ENCODE peak calls at places on chromosomes 1 and 21, in ten cellular contexts. F, B, X, O, S, K, V, P, G and W are unnamed samples.

GRCh38 chr1:91282695-91283420 is 121.8 kb downstream of the HFM1 start:
- DNase-seq in G (peak; percentile 75), P (peak; percentile 28), X (peak; percentile 54), K (no peak), O (no peak), V (peak; percentile 77), B (peak; percentile 63), F (peak; percentile 90), S (no peak), W (peak; percentile 20)

GRCh38 chr1:240765732-240766363 is 153.9 kb upstream of the GREM2 start:
- DNase-seq in P (peak; percentile 69), O (no peak), X (no peak), S (no peak), K (no peak), F (peak; percentile 70), G (no peak), B (peak; percentile 91), V (peak; percentile 65), W (no peak)

GRCh38 chr1:25182629-25183028 is 49.7 kb downstream of the SYF2 start:
- DNase-seq in B (peak; percentile 92), P (peak; percentile 59), O (peak; percentile 21), S (no peak), F (peak; percentile 25), X (no peak), V (peak; percentile 51), G (no peak), K (no peak), W (no peak)

GRCh38 chr1:224068458-224068770 is 45.5 kb upstream of the FBXO28 start:
- DNase-seq in O (no peak), P (no peak), K (no peak), S (no peak), F (no peak), B (no peak), X (no peak), V (no peak), G (no peak), W (no peak)

GRCh38 chr1:192730206-192730605 is 78.6 kb upstream of the RGS2 start:
- DNase-seq in G (no peak), B (no peak), O (no peak), K (no peak), V (no peak), S (no peak), X (no peak), P (no peak), F (peak; percentile 70), W (no peak)

GRCh38 chr1:12582649-12583048 is 35.4 kb downstream of the DHRS3 start:
- DNase-seq in P (no peak), F (no peak), V (no peak), K (no peak), O (no peak), B (no peak), X (no peak), S (no peak), G (no peak), W (no peak)

GRCh38 chr1:13548281-13548680 is 34.5 kb upstream of the LRRC38 start:
- DNase-seq in O (no peak), V (no peak), S (no peak), K (no peak), P (no peak), B (no peak), G (no peak), F (no peak), X (no peak), W (no peak)

GRCh38 chr1:911875-912739 is 11.6 kb upstream of the SAMD11 start:
- DNase-seq in S (no peak), F (no peak), O (no peak), X (peak; percentile 39), K (no peak), V (no peak), B (no peak), G (no peak), P (no peak), W (no peak)

GRCh38 chr1:228459091-228459993 is 27.8 kb upstream of the RNF187 start:
- DNase-seq in S (no peak), G (peak; percentile 42), K (no peak), P (peak; percentile 85), O (no peak), X (peak; percentile 81), B (peak; percentile 75), V (peak; percentile 79), F (peak; percentile 93), W (peak; percentile 84)

GRCh38 chr1:39898648-39899603 is 2.8 kb downstream of the MYCL start:
- DNase-seq in X (no peak), V (peak; percentile 58), K (no peak), P (peak; percentile 66), F (peak; percentile 24), O (no peak), B (peak; percentile 79), G (peak; percentile 56), S (no peak), W (no peak)

GRCh38 chr1:37537378-37537777 is 16.7 kb downstream of the SNIP1 start:
- DNase-seq in K (no peak), B (peak; percentile 40), S (no peak), F (peak; percentile 61), O (peak; percentile 76), V (peak; percentile 73), X (no peak), P (no peak), G (no peak), W (no peak)

GRCh38 chr21:20443558-20444155 is 554.6 kb upstream of the NCAM2 start:
- DNase-seq in F (no peak), G (peak; percentile 18), B (no peak), S (no peak), P (no peak), X (no peak), K (no peak), O (no peak), V (no peak), W (no peak)

GRCh38 chr1:71542155-71542554 is 461.3 kb upstream of the ZRANB2 start:
- DNase-seq in V (no peak), B (no peak), X (no peak), P (no peak), S (no peak), K (no peak), O (no peak), G (no peak), F (no peak), W (no peak)

GRCh38 chr1:64601207-64601606 is 131.3 kb downstream of the CACHD1 start:
- DNase-seq in P (no peak), V (no peak), B (no peak), G (peak; percentile 29), X (no peak), K (no peak), S (no peak), F (no peak), O (no peak), W (no peak)

GRCh38 chr1:207745839-207746767 is 5.8 kb upstream of the CD46 start:
- DNase-seq in V (no peak), B (no peak), P (no peak), S (no peak), K (no peak), X (no peak), F (no peak), G (no peak), O (no peak), W (no peak)

GRCh38 chr1:53376742-53377437 is 49.0 kb upstream of the LRP8 start:
- DNase-seq in O (no peak), P (no peak), S (no peak), K (no peak), X (peak; percentile 32), G (peak; percentile 5), V (no peak), F (no peak), B (no peak), W (no peak)

GRCh38 chr1:6438047-6438525 is 13.5 kb downstream of the ESPN start:
- DNase-seq in S (peak; percentile 51), P (peak; percentile 66), O (peak; percentile 54), X (peak; percentile 85), F (peak; percentile 74), V (no peak), G (peak; percentile 72), K (peak; percentile 66), B (peak; percentile 26), W (peak; percentile 67)

GRCh38 chr1:206556748-206557635 is 49.7 kb downstream of the RASSF5 start:
- DNase-seq in G (peak; percentile 46), P (peak; percentile 42), V (peak; percentile 23), F (peak; percentile 73), X (peak; percentile 92), K (peak; percentile 65), O (peak; percentile 57), B (peak; percentile 50), S (peak; percentile 85), W (peak; percentile 93)

GRCh38 chr1:241408170-241408569 is 51.2 kb upstream of the RGS7 start:
- DNase-seq in K (no peak), B (peak; percentile 3), X (no peak), F (peak; percentile 33), G (no peak), O (no peak), S (no peak), V (peak; percentile 27), P (peak; percentile 30), W (no peak)

GRCh38 chr1:25772692-25773245 is 27.2 kb upstream of the SELENON start:
- DNase-seq in G (no peak), S (no peak), K (no peak), B (no peak), V (no peak), X (no peak), O (no peak), F (no peak), P (no peak), W (no peak)

GRCh38 chr1:111565957-111566356 is 53.6 kb upstream of the RAP1A start:
- DNase-seq in B (no peak), P (no peak), S (no peak), G (no peak), F (no peak), O (no peak), V (no peak), K (no peak), X (no peak), W (no peak)